ENCODE peak calls at places on chromosome 3, in ten cellular contexts. G is endothelial cell of umbilical vein, Z is spleen, X is HCT116, B is GM12892, R is SK-N-SH, P is GM12891, V is transverse colon, H is HepG2, L is HL-60. A is an unnamed sample.
A peak's percentile ranks its signal among the peaks of the same experiment; 100 is the strongest.

GRCh38 chr3:58173670-58174472 is 36.9 kb downstream of the DNASE1L3 start:
- DNase-seq in X (no peak), B (peak; percentile 47), V (peak; percentile 48), R (peak; percentile 63), L (peak; percentile 50), H (peak; percentile 87), G (peak; percentile 60), P (peak; percentile 43), Z (peak; percentile 83), A (no peak)

GRCh38 chr3:182259579-182259978 is 533.7 kb upstream of the ATP11B start:
- DNase-seq in R (peak; percentile 15), L (no peak), B (no peak), P (no peak), H (no peak), V (no peak), G (peak; percentile 23), Z (no peak), X (no peak), A (no peak)

GRCh38 chr3:25001041-25001591 is 426.9 kb upstream of the RARB start:
- DNase-seq in Z (no peak), L (no peak), R (no peak), G (no peak), V (no peak), X (no peak), B (no peak), H (no peak), P (no peak), A (no peak)

GRCh38 chr3:118527527-118528044 is 507.1 kb downstream of the IGSF11 start:
- DNase-seq in G (no peak), X (no peak), B (no peak), Z (no peak), P (no peak), R (no peak), V (no peak), L (no peak), H (no peak), A (no peak)

GRCh38 chr3:145953316-145953715 is 207.7 kb downstream of the PLOD2 start:
- DNase-seq in H (no peak), R (no peak), L (no peak), P (no peak), Z (no peak), G (no peak), B (no peak), V (no peak), X (no peak), A (no peak)

GRCh38 chr3:127316685-127317084 is 28.8 kb upstream of the PRR20G start:
- DNase-seq in G (no peak), R (no peak), Z (no peak), B (no peak), H (no peak), P (no peak), X (no peak), V (no peak), L (no peak), A (no peak)

GRCh38 chr3:29914861-29915524 is 634.1 kb downstream of the RBMS3 start:
- DNase-seq in B (no peak), V (no peak), L (no peak), Z (no peak), P (no peak), H (no peak), G (no peak), X (peak; percentile 7), R (no peak), A (no peak)

GRCh38 chr3:67593761-67594234 is 60.6 kb downstream of the SUCLG2 start:
- DNase-seq in R (no peak), Z (no peak), G (no peak), L (no peak), B (no peak), X (no peak), H (peak; percentile 14), P (no peak), V (no peak), A (no peak)

GRCh38 chr3:160981217-160981938 is 123.8 kb downstream of the B3GALNT1 start:
- DNase-seq in V (no peak), P (no peak), H (no peak), G (no peak), B (no peak), R (no peak), Z (no peak), X (no peak), L (peak; percentile 97), A (no peak)

GRCh38 chr3:129533406-129533805 is 5.0 kb downstream of the RHO start:
- DNase-seq in R (no peak), P (no peak), L (no peak), V (no peak), X (no peak), G (no peak), Z (no peak), B (no peak), H (no peak), A (no peak)

GRCh38 chr3:190305406-190305805 is 16.8 kb downstream of the CLDN1 start:
- DNase-seq in R (no peak), X (no peak), V (no peak), G (peak; percentile 13), B (no peak), L (no peak), H (no peak), P (no peak), Z (no peak), A (no peak)

GRCh38 chr3:195540031-195540430 is 3.1 kb downstream of the PPP1R2 start:
- DNase-seq in B (no peak), L (no peak), R (no peak), H (no peak), G (no peak), V (no peak), X (no peak), P (no peak), Z (no peak), A (no peak)

GRCh38 chr3:194276768-194277546 is 74.2 kb downstream of the CPN2 start:
- DNase-seq in Z (no peak), G (peak; percentile 75), B (no peak), V (peak; percentile 11), R (no peak), P (no peak), X (no peak), L (no peak), H (no peak), A (no peak)

GRCh38 chr3:52536369-52537164 is at the start of gene UQCC5:
- DNase-seq in P (peak; percentile 96), R (peak; percentile 94), B (peak; percentile 96), G (peak; percentile 100), Z (peak; percentile 99), L (peak; percentile 98), H (peak; percentile 96), X (peak; percentile 96), V (peak; percentile 98), A (peak; percentile 45)

GRCh38 chr3:52534281-52535183 is 875 bp upstream of the NT5DC2 start:
- DNase-seq in B (no peak), Z (peak; percentile 77), X (no peak), H (peak; percentile 75), G (no peak), R (peak; percentile 20), P (no peak), L (no peak), V (no peak), A (no peak)

GRCh38 chr3:52537165-52537635 is 795 bp downstream of the UQCC5 start:
- DNase-seq in Z (no peak), G (no peak), X (no peak), R (no peak), L (no peak), P (no peak), H (no peak), V (no peak), B (no peak), A (no peak)

GRCh38 chr3:52535411-52536111 is 844 bp upstream of the UQCC5 start:
- DNase-seq in X (no peak), L (no peak), R (no peak), B (no peak), P (no peak), Z (peak; percentile 56), V (no peak), G (no peak), H (no peak), A (no peak)

GRCh38 chr3:52536112-52536368 is 365 bp upstream of the UQCC5 start:
- DNase-seq in V (no peak), R (no peak), X (no peak), L (no peak), P (no peak), B (no peak), H (no peak), Z (no peak), G (no peak), A (no peak)
- TF ChIP-seq POLR2AphosphoS5 in V (no peak), R (no peak), X (no peak), L (no peak), P (no peak), B (no peak), H (no peak), Z (no peak), G (no peak), A (no peak)

GRCh38 chr3:71684752-71685151 is 40.5 kb downstream of the EIF4E3 start:
- DNase-seq in B (no peak), V (no peak), X (no peak), H (no peak), Z (no peak), G (peak; percentile 38), P (no peak), R (no peak), L (no peak), A (no peak)
- TF ChIP-seq POLR2AphosphoS5 in B (no peak), V (no peak), X (no peak), H (no peak), Z (no peak), G (no peak), P (no peak), R (no peak), L (no peak), A (peak; percentile 14)

DNA sequence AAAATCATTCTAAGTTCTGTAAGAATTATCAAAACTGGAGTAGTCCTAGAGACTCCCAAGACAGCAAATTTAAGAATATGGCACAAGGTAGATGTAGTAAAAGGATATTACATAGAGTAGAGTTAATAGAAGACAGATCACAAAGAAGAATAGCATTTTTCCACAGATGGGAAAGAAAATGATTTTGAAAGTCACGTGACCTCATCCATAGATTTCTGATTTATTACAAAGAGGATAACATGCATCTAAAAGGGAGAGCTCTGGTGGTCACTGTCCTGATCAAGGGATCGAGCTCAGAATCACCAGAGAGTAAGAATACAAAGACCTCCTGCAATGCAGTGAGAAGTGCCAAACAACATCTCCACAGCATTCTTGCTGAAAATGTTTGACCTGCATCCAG is 354.4 kb downstream of the TBL1XR1 start:
- DNase-seq in Z (no peak), H (no peak), X (no peak), R (no peak), G (no peak), P (no peak), B (no peak), L (no peak), V (no peak), A (no peak)
- TF ChIP-seq POLR2AphosphoS5 in Z (no peak), H (no peak), X (no peak), R (no peak), G (no peak), P (no peak), B (no peak), L (no peak), V (no peak), A (no peak)

DNA sequence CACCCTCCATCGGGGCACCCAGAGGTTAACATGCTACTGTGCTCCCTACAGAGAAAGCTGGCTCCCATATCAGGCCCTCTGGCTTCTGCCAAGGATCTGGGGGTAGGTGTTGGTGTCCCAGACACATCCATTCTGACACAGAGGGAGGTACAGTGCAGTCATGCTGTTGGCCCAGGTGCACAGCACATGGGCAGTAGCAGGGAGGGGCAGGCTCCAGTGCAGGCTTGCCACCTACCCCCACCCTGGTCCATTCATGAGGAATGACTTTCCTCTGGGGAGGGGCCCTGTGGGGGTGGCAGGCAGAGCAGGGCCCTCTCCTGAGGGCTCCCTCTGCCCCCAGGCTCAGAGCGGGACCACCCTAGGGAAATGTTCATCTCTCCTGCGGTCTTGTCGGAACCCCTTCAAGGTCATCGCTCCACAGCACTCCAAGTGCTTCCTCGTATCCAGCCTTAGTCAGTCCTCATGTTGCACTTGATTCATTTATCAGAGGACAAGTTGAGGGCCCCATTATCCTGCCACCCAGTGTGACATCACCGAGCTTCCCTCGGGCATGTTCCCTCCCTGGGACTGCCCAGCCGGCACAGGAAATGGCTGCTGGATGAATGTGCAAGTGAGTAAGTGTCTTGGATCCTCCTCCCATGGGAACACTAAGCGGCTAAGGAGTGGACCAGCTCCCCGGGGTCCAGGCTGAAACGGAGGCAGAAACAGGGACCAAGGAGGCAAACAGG is 10.0 kb downstream of the DUSP7 start:
- DNase-seq in G (peak; percentile 96), X (peak; percentile 67), H (no peak), Z (no peak), V (no peak), B (no peak), P (no peak), R (peak; percentile 58), L (no peak), A (no peak)
- TF ChIP-seq POLR2AphosphoS5 in G (peak; percentile 64), X (no peak), H (no peak), Z (no peak), V (no peak), B (no peak), P (no peak), R (peak; percentile 75), L (no peak), A (no peak)